ENCODE peak calls at places on chromosome 19, in four cellular contexts. W is CD8-positive, alpha-beta T cell; K is brain microvascular endothelial cell; U is kidney. C is an unnamed sample.

GRCh38 chr19:31255863-31256600 is 93.2 kb downstream of the TSHZ3 start:
- DNase-seq in W (no peak), K (no peak), U (no peak), C (no peak)

GRCh38 chr19:23917856-23918255 is 3.2 kb downstream of the ZNF726 start:
- DNase-seq in W (no peak), K (no peak), U (no peak), C (no peak)

GRCh38 chr19:34481861-34482379 is 362 bp downstream of the WTIP start:
- DNase-seq in W (no peak), K (no peak), U (peak; percentile 73), C (no peak)

GRCh38 chr19:13154241-13154778 is 4.1 kb downstream of the IER2 start:
- DNase-seq in W (peak; percentile 31), K (peak; percentile 90), U (peak; percentile 99), C (peak; percentile 97)

GRCh38 chr19:50983625-50984292 is at the start of gene KLK7:
- DNase-seq in W (no peak), K (no peak), U (no peak), C (no peak)

GRCh38 chr19:16371540-16371986 is 46.9 kb downstream of the KLF2 start:
- DNase-seq in W (peak; percentile 87), K (no peak), U (peak; percentile 91), C (peak; percentile 98)

GRCh38 chr19:495440-496332 is 600 bp upstream of the MADCAM1 start:
- DNase-seq in W (peak; percentile 27), K (peak; percentile 11), U (no peak), C (peak; percentile 87)

GRCh38 chr19:854549-854948 is 2.4 kb downstream of the ELANE start:
- DNase-seq in W (no peak), K (no peak), U (no peak), C (no peak)

GRCh38 chr19:11382898-11383705 is 1.0 kb downstream of the EPOR start:
- DNase-seq in W (no peak), K (no peak), U (peak; percentile 89), C (peak; percentile 91)

GRCh38 chr19:48644839-48645651 is 942 bp downstream of the CA11 start:
- DNase-seq in W (peak; percentile 59), K (peak; percentile 69), U (peak; percentile 89), C (peak; percentile 89)

GRCh38 chr19:16032509-16033135 is 43.7 kb upstream of the TPM4 start:
- DNase-seq in W (no peak), K (no peak), U (no peak), C (peak; percentile 27)

GRCh38 chr19:485122-485521 is 11.2 kb upstream of the MADCAM1 start:
- DNase-seq in W (no peak), K (no peak), U (no peak), C (no peak)

GRCh38 chr19:38617764-38618589 is at the start of gene MAP4K1:
- DNase-seq in W (peak; percentile 49), K (no peak), U (peak; percentile 86), C (peak; percentile 98)

GRCh38 chr19:38483016-38483630 is 49.6 kb downstream of the RYR1 start:
- DNase-seq in W (no peak), K (no peak), U (no peak), C (no peak)

GRCh38 chr19:31674503-31675186 is 325.4 kb upstream of the TSHZ3 start:
- DNase-seq in W (no peak), K (peak; percentile 66), U (no peak), C (no peak)

GRCh38 chr19:7979011-7979410 is 26.4 kb downstream of the ELAVL1 start:
- DNase-seq in W (no peak), K (no peak), U (peak; percentile 59), C (peak; percentile 41)

GRCh38 chr19:19120308-19121156 is 17.7 kb downstream of the TMEM161A start:
- DNase-seq in W (no peak), K (peak; percentile 78), U (peak; percentile 91), C (no peak)

GRCh38 chr19:35099897-35100275 is 15.7 kb upstream of the FXYD3 start:
- DNase-seq in W (no peak), K (no peak), U (no peak), C (no peak)

GRCh38 chr19:5369962-5370367 is 29.4 kb upstream of the PTPRS start:
- DNase-seq in W (no peak), K (peak; percentile 35), U (no peak), C (peak; percentile 77)

GRCh38 chr19:43784251-43784980 is 3.6 kb upstream of the KCNN4 start:
- DNase-seq in W (peak; percentile 50), K (peak; percentile 72), U (no peak), C (no peak)

GRCh38 chr19:7617735-7618134 is 11.6 kb downstream of the XAB2 start:
- DNase-seq in W (no peak), K (no peak), U (no peak), C (no peak)

GRCh38 chr19:47428177-47428894 is 9.0 kb upstream of the MEIS3 start:
- DNase-seq in W (peak; percentile 68), K (peak; percentile 96), U (peak; percentile 93), C (no peak)
- H3K4me3 ChIP-seq in W (peak overlapping the region; percentile 2), K (peak overlapping the region; percentile 20), U (no peak overlapping the region), C (no peak overlapping the region)

GRCh38 chr19:3656073-3656746 is 29.6 kb upstream of the CACTIN start:
- DNase-seq in W (no peak), K (no peak), U (no peak), C (no peak)

GRCh38 chr19:3658004-3658822 is 31.6 kb upstream of the CACTIN start:
- DNase-seq in W (no peak), K (no peak), U (no peak), C (no peak)

GRCh38 chr19:3658823-3659745 is 32.5 kb upstream of the CACTIN start:
- DNase-seq in W (no peak), K (no peak), U (no peak), C (no peak)

GRCh38 chr19:3656747-3657394 is 30.3 kb upstream of the CACTIN start:
- DNase-seq in W (no peak), K (no peak), U (no peak), C (no peak)

GRCh38 chr19:3657395-3657769 is 30.8 kb upstream of the CACTIN start:
- DNase-seq in W (no peak), K (no peak), U (no peak), C (no peak)
- H3K27ac ChIP-seq in W (no peak overlapping the region), K (no peak overlapping the region), U (no peak overlapping the region), C (no peak overlapping the region)

GRCh38 chr19:17445526-17446165 is 2.8 kb downstream of the TMEM221 start:
- DNase-seq in W (no peak), K (no peak), U (no peak), C (no peak)

GRCh38 chr19:17447704-17448189 is 721 bp downstream of the TMEM221 start:
- DNase-seq in W (no peak), K (no peak), U (no peak), C (no peak)

GRCh38 chr19:17451820-17452219 is 3.4 kb upstream of the TMEM221 start:
- DNase-seq in W (no peak), K (no peak), U (no peak), C (no peak)

GRCh38 chr19:17450264-17451075 is 2.0 kb upstream of the TMEM221 start:
- DNase-seq in W (no peak), K (no peak), U (no peak), C (no peak)

GRCh38 chr19:17448190-17448967 is at the start of gene TMEM221:
- DNase-seq in W (peak; percentile 33), K (no peak), U (no peak), C (peak; percentile 77)
- H3K4me3 ChIP-seq in W (no peak within 1 kb of the TSS), K (peak within 1 kb of the TSS; percentile 37), U (no peak within 1 kb of the TSS), C (peak within 1 kb of the TSS; percentile 66)

GRCh38 chr19:42096255-42096837 is 20.4 kb downstream of the ZNF574 start:
- DNase-seq in W (no peak), K (no peak), U (no peak), C (no peak)
- H3K27ac ChIP-seq in W (no peak overlapping the region), K (no peak overlapping the region), U (no peak overlapping the region), C (no peak overlapping the region)